ENCODE peak calls at places on chromosomes 2 and 18, in seven cellular contexts. M is head of caudate nucleus; Y is retina; T is activated CD8-positive, alpha-beta memory T cell treated with anti-CD3 and anti-CD28 coated beads for 24 hours; S is activated T-cell treated with anti-CD3 and anti-CD28 coated beads for 1 hour; D is left colon; Q is COR-L47. U is an unnamed sample.
A peak's percentile ranks its signal among the peaks of the same experiment; 100 is the strongest.

GRCh38 chr2:219522111-219523030 is 8.1 kb downstream of the ASIC4 start:
- DNase-seq in Q (no peak), T (no peak), D (no peak), M (peak; percentile 47), Y (no peak), S (no peak), U (no peak)

GRCh38 chr2:210169871-210170441 is 1.3 kb downstream of the KANSL1L start:
- DNase-seq in D (no peak), Y (no peak), S (no peak), Q (no peak), T (no peak), M (no peak), U (no peak)

GRCh38 chr18:24657461-24657860 is 197.0 kb downstream of the HRH4 start:
- DNase-seq in S (no peak), D (no peak), Y (no peak), T (no peak), M (no peak), Q (no peak), U (no peak)

GRCh38 chr2:21146638-21147037 is 22.9 kb downstream of the TDRD15 start:
- DNase-seq in M (no peak), Y (no peak), S (no peak), Q (no peak), D (no peak), T (no peak), U (no peak)

GRCh38 chr2:11697103-11697871 is 27.3 kb upstream of the NTSR2 start:
- DNase-seq in T (no peak), Y (peak; percentile 59), Q (no peak), S (no peak), D (peak; percentile 20), M (peak; percentile 59), U (no peak)

GRCh38 chr2:151459368-151459767 is 49.7 kb downstream of the RIF1 start:
- DNase-seq in M (no peak), S (no peak), T (no peak), Y (no peak), D (no peak), Q (no peak), U (no peak)

GRCh38 chr18:49073431-49073830 is 122.7 kb upstream of the SMAD7 start:
- DNase-seq in Y (no peak), D (no peak), Q (no peak), S (no peak), M (no peak), T (no peak), U (no peak)

GRCh38 chr2:170710609-170710979 is 4.5 kb upstream of the SP5 start:
- DNase-seq in D (no peak), S (no peak), Q (no peak), M (no peak), Y (no peak), T (no peak), U (no peak)

GRCh38 chr2:191864623-191865521 is 18.0 kb upstream of the CAVIN2 start:
- DNase-seq in D (no peak), T (no peak), Q (no peak), Y (no peak), S (no peak), M (peak; percentile 24), U (no peak)

GRCh38 chr18:2997846-2998599 is 14.9 kb downstream of the LPIN2 start:
- DNase-seq in Q (no peak), S (no peak), T (no peak), M (no peak), D (no peak), Y (no peak), U (no peak)

GRCh38 chr18:52339891-52340371 is at the start of gene DCC:
- DNase-seq in Y (peak; percentile 85), T (no peak), S (no peak), Q (peak; percentile 92), M (peak; percentile 84), D (peak; percentile 28), U (no peak)

GRCh38 chr2:186748354-186748753 is 54.5 kb downstream of the FAM171B start:
- DNase-seq in T (no peak), M (no peak), Q (no peak), S (no peak), Y (no peak), D (no peak), U (no peak)

GRCh38 chr2:1728821-1729220 is 15.5 kb downstream of the PXDN start:
- DNase-seq in M (no peak), D (no peak), T (peak; percentile 52), Q (no peak), S (no peak), Y (peak; percentile 65), U (no peak)

GRCh38 chr2:168694173-168694572 is 108.3 kb upstream of the NOSTRIN start:
- DNase-seq in Y (no peak), Q (no peak), S (no peak), D (peak; percentile 38), M (no peak), T (no peak), U (no peak)

GRCh38 chr2:74391209-74391579 is 11.1 kb upstream of the DCTN1 start:
- DNase-seq in T (no peak), M (no peak), D (no peak), S (no peak), Y (no peak), Q (no peak), U (no peak)

GRCh38 chr2:150587547-150588209 is 100.2 kb upstream of the RND3 start:
- DNase-seq in T (no peak), M (no peak), D (no peak), Q (no peak), S (no peak), Y (no peak), U (no peak)

GRCh38 chr2:137194111-137194510 is 428.8 kb downstream of the THSD7B start:
- DNase-seq in D (no peak), T (no peak), S (no peak), Q (no peak), Y (no peak), M (no peak), U (no peak)

GRCh38 chr2:135952891-135953290 is 32.5 kb downstream of the DARS1 start:
- DNase-seq in M (no peak), S (no peak), D (no peak), Q (no peak), T (no peak), Y (no peak), U (no peak)

GRCh38 chr2:157460384-157460837 is 16.5 kb upstream of the CYTIP start:
- DNase-seq in S (no peak), M (no peak), Q (no peak), Y (no peak), D (no peak), T (no peak), U (no peak)

GRCh38 chr2:58680938-58681337 is 439.8 kb upstream of the FANCL start:
- DNase-seq in S (no peak), M (no peak), Y (no peak), D (no peak), Q (peak; percentile 9), T (no peak), U (no peak)

GRCh38 chr2:35976611-35977010 is 379.0 kb upstream of the CRIM1 start:
- DNase-seq in M (no peak), S (no peak), Q (no peak), T (no peak), D (no peak), Y (no peak), U (no peak)

U was measured in RWPE2.